ENCODE peak calls at places on chromosomes 2 and 18, in seven cellular contexts. R, X, O, I, L, Y and Z are unnamed samples.
A peak's percentile ranks its signal among the peaks of the same experiment; 100 is the strongest.

GRCh38 chr2:37232131-37232933 is 874 bp downstream of the NDUFAF7 start:
- DNase-seq in R (peak; percentile 44), X (no peak), O (no peak), I (no peak), L (peak; percentile 22), Y (peak; percentile 44), Z (peak; percentile 10)

GRCh38 chr2:24970483-24971299 is 1.1 kb downstream of the DNAJC27 start:
- DNase-seq in R (no peak), X (peak; percentile 38), O (no peak), I (no peak), L (no peak), Y (peak; percentile 27), Z (no peak)

GRCh38 chr18:51491678-51492372 is 294.3 kb upstream of the MEX3C start:
- DNase-seq in R (no peak), X (no peak), O (no peak), I (no peak), L (no peak), Y (no peak), Z (no peak)

GRCh38 chr18:40676676-40677075 is 1278.4 kb upstream of the PIK3C3 start:
- DNase-seq in R (no peak), X (no peak), O (no peak), I (no peak), L (no peak), Y (peak; percentile 82), Z (no peak)

GRCh38 chr2:42021490-42021889 is 26.3 kb upstream of the PKDCC start:
- DNase-seq in R (no peak), X (no peak), O (no peak), I (no peak), L (peak; percentile 57), Y (no peak), Z (no peak)

GRCh38 chr2:101150306-101151140 is 659 bp downstream of the TBC1D8 start:
- DNase-seq in R (peak; percentile 61), X (peak; percentile 10), O (peak; percentile 15), I (no peak), L (no peak), Y (no peak), Z (peak; percentile 28)

GRCh38 chr2:183162362-183162761 is 38.1 kb downstream of the NUP35 start:
- DNase-seq in R (no peak), X (no peak), O (no peak), I (no peak), L (peak; percentile 71), Y (peak; percentile 57), Z (no peak)

GRCh38 chr2:155062250-155062985 is 363.9 kb downstream of the KCNJ3 start:
- DNase-seq in R (no peak), X (no peak), O (no peak), I (no peak), L (no peak), Y (no peak), Z (no peak)

GRCh38 chr2:101754613-101755012 is 57.1 kb downstream of the MAP4K4 start:
- DNase-seq in R (no peak), X (no peak), O (no peak), I (no peak), L (peak; percentile 53), Y (peak; percentile 56), Z (no peak)

GRCh38 chr2:218858671-218859555 is 692 bp upstream of the WNT6 start:
- DNase-seq in R (no peak), X (no peak), O (no peak), I (no peak), L (no peak), Y (no peak), Z (no peak)

GRCh38 chr2:31241625-31242270 is 7.8 kb downstream of the EHD3 start:
- DNase-seq in R (no peak), X (no peak), O (no peak), I (no peak), L (no peak), Y (no peak), Z (no peak)

GRCh38 chr2:96138146-96139145 is at the start of gene ASTL:
- DNase-seq in R (peak; percentile 78), X (peak; percentile 57), O (peak; percentile 80), I (no peak), L (peak; percentile 16), Y (peak; percentile 77), Z (no peak)

GRCh38 chr18:57095884-57096283 is 51.0 kb upstream of the BOD1L2 start:
- DNase-seq in R (no peak), X (no peak), O (no peak), I (no peak), L (peak; percentile 2), Y (no peak), Z (no peak)

GRCh38 chr2:223669453-223670225 is 67.5 kb upstream of the SCG2 start:
- DNase-seq in R (no peak), X (no peak), O (no peak), I (no peak), L (peak; percentile 40), Y (no peak), Z (no peak)

GRCh38 chr2:223674998-223675609 is 72.9 kb upstream of the SCG2 start:
- DNase-seq in R (no peak), X (peak; percentile 58), O (peak; percentile 3), I (no peak), L (peak; percentile 51), Y (peak; percentile 51), Z (no peak)
- TF ChIP-seq CTCF in R (peak; percentile 31), X (peak; percentile 67), O (no peak), I (peak; percentile 67), L (peak; percentile 86), Y (peak; percentile 81), Z (peak; percentile 60)

GRCh38 chr18:26090130-26091046 is at the start of gene SS18:
- DNase-seq in R (peak; percentile 95), X (peak; percentile 95), O (peak; percentile 94), I (peak; percentile 41), L (peak; percentile 96), Y (peak; percentile 94), Z (peak; percentile 95)
- TF ChIP-seq CTCF in R (no peak), X (no peak), O (no peak), I (no peak), L (no peak), Y (no peak), Z (no peak)

GRCh38 chr2:111662771-111663470 is 221.1 kb downstream of the ANAPC1 start:
- DNase-seq in R (no peak), X (no peak), O (peak; percentile 52), I (no peak), L (peak; percentile 54), Y (peak; percentile 81), Z (no peak)

GRCh38 chr2:111665011-111665410 is 219.0 kb downstream of the ANAPC1 start:
- DNase-seq in R (no peak), X (no peak), O (no peak), I (no peak), L (no peak), Y (no peak), Z (no peak)

GRCh38 chr2:111664451-111664850 is 219.5 kb downstream of the ANAPC1 start:
- DNase-seq in R (no peak), X (no peak), O (no peak), I (no peak), L (no peak), Y (no peak), Z (no peak)

GRCh38 chr2:111662039-111662740 is 221.8 kb downstream of the ANAPC1 start:
- DNase-seq in R (no peak), X (no peak), O (no peak), I (peak; percentile 22), L (peak; percentile 61), Y (peak; percentile 58), Z (no peak)

GRCh38 chr2:111663471-111663951 is 220.5 kb downstream of the ANAPC1 start:
- DNase-seq in R (no peak), X (peak; percentile 9), O (no peak), I (no peak), L (peak; percentile 39), Y (no peak), Z (no peak)
- TF ChIP-seq CTCF in R (no peak), X (peak; percentile 18), O (no peak), I (no peak), L (peak; percentile 32), Y (peak; percentile 11), Z (peak; percentile 10)

GRCh38 chr2:193963472-193964119 is 1693.4 kb upstream of the SLC39A10 start:
- DNase-seq in R (no peak), X (peak; percentile 78), O (peak; percentile 15), I (peak; percentile 12), L (peak; percentile 71), Y (peak; percentile 60), Z (no peak)
- TF ChIP-seq CTCF in R (no peak), X (peak; percentile 73), O (no peak), I (peak; percentile 54), L (peak; percentile 68), Y (peak; percentile 79), Z (no peak)

GRCh38 chr2:201795608-201796477 is 10.5 kb upstream of the CDK15 start:
- DNase-seq in R (no peak), X (peak; percentile 73), O (no peak), I (peak; percentile 33), L (peak; percentile 72), Y (peak; percentile 62), Z (no peak)
- TF ChIP-seq CTCF in R (peak; percentile 50), X (peak; percentile 82), O (peak; percentile 64), I (peak; percentile 90), L (peak; percentile 78), Y (peak; percentile 87), Z (peak; percentile 60)